ENCODE peak calls at places on chromosomes 3 and 15, in six cellular contexts. M is A549, J is endodermal cell, I is upper lobe of left lung, O is HCT116, R is foreskin keratinocyte. C is an unnamed sample.

GRCh38 chr3:9249273-9250192 is at the start of gene SRGAP3:
- DNase-seq in J (peak), O (peak), I (peak), R (peak), M (peak), C (peak)

GRCh38 chr3:132569153-132569552 is 27.9 kb upstream of the ACKR4 start:
- DNase-seq in R (no peak), M (no peak), O (no peak), J (no peak), I (no peak), C (no peak)

GRCh38 chr3:101102678-101103296 is 109.6 kb upstream of the ABI3BP start:
- DNase-seq in I (no peak), R (no peak), M (no peak), J (no peak), O (no peak), C (no peak)

GRCh38 chr3:125381743-125382142 is 6.6 kb upstream of the ZNF148 start:
- DNase-seq in J (no peak), I (no peak), R (no peak), M (no peak), O (no peak), C (no peak)

GRCh38 chr3:46021516-46021915 is 5.8 kb downstream of the XCR1 start:
- DNase-seq in I (no peak), R (no peak), O (no peak), M (no peak), J (no peak), C (no peak)

GRCh38 chr3:188470508-188471130 is 316.7 kb downstream of the LPP start:
- DNase-seq in R (no peak), I (no peak), M (no peak), O (no peak), J (no peak), C (no peak)

GRCh38 chr15:30065025-30065801 is 17.5 kb upstream of the GOLGA8J start:
- DNase-seq in M (no peak), I (no peak), R (peak), J (no peak), O (no peak), C (peak)

GRCh38 chr3:69297525-69297924 is 88.4 kb downstream of the FRMD4B start:
- DNase-seq in M (no peak), O (no peak), J (no peak), R (no peak), I (no peak), C (no peak)

GRCh38 chr3:40108643-40109042 is 200.9 kb upstream of the EIF1B start:
- DNase-seq in J (no peak), I (no peak), M (no peak), R (peak), O (no peak), C (no peak)

GRCh38 chr3:21717272-21717671 is 33.7 kb downstream of the ZNF385D start:
- DNase-seq in M (no peak), I (no peak), O (no peak), J (no peak), R (no peak), C (no peak)

GRCh38 chr3:16658004-16658932 is 53.0 kb upstream of the DAZL start:
- DNase-seq in J (peak), O (no peak), I (no peak), M (no peak), R (no peak), C (no peak)

GRCh38 chr15:68561901-68562300 is 16.9 kb upstream of the CORO2B start:
- DNase-seq in R (no peak), M (no peak), O (no peak), J (no peak), I (no peak), C (no peak)

GRCh38 chr15:71139264-71139663 is 24.0 kb downstream of the THSD4 start:
- DNase-seq in R (no peak), M (no peak), J (no peak), O (no peak), I (no peak), C (no peak)

GRCh38 chr3:138461246-138461645 is 26.8 kb downstream of the ESYT3 start:
- DNase-seq in I (no peak), J (no peak), M (no peak), O (no peak), R (no peak), C (no peak)

GRCh38 chr15:62672268-62672667 is 370.3 kb upstream of the TPM1 start:
- DNase-seq in I (no peak), R (no peak), J (no peak), M (no peak), O (no peak), C (no peak)

GRCh38 chr3:192816274-192816853 is 89.0 kb upstream of the FGF12 start:
- DNase-seq in M (peak), I (no peak), J (peak), O (peak), R (peak), C (peak)

DNA sequence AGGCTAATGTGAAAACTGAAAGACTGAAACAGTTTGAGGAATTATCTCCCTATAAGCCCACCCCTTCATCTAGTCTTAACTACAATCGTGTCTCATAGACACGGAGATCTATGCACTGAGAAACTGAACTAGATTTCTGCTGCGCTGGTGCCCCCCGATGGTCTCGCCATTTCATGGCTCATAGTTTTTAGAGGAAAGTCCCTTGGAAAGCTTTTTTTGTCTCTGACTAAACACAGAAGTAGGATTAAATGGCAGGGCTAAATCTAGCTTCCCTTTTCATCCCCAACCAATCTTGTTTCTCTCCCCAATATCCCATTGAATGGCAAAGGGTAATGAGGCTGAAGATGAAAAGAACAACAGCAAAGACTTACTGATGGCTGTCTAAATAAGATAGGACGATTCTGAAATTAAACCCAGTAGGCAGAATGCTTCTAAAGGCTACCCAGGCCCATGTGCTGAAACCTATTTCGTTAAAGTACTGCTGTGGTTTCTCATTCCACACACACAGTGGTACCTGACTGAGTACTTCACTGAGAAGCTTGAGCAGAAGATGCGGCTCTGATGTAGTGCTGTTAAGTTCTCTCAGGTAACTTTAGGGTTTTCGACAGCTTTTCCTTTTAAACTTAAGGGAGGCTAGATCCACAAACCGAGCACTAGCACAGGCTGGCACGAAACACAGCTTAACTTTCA is 142.7 kb downstream of the GADL1 start:
- DNase-seq in J (peak), I (no peak), O (peak), R (no peak), M (no peak), C (no peak)
- TF ChIP-seq CTCF in J (peak), I (peak), O (peak), R (peak), M (peak), C (no peak)

GRCh38 chr15:67406257-67406861 is 114.6 kb upstream of the C15orf61 start:
- DNase-seq in I (no peak), M (no peak), O (no peak), R (no peak), J (no peak), C (no peak)
- H3K27ac ChIP-seq in I (no peak), M (no peak), O (no peak), R (no peak), J (no peak), C (no peak)

DNA sequence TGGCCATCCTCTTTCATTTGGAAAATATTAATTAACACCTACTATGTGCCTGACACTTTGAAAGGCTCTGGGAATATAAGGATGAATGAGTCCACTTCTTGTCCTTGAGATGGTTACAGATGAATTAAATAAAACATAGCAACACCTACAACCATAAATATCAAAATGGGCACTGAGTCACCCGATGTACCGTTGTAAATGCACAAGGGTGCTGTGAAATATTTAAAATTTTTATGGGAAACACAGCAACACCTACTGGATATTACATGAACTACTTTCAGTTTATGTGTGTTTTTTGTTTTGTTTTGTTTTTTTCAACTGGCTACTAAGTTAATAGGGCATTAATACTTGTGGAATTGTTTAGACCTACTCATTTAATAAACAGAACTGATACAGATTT is 239.0 kb upstream of the NAALADL2 start:
- DNase-seq in J (no peak), M (no peak), O (peak), I (no peak), R (peak), C (peak)
- TF ChIP-seq CTCF in J (peak), M (peak), O (peak), I (no peak), R (peak), C (peak)

GRCh38 chr3:122410639-122411038 is 5.2 kb downstream of the WDR5B start:
- DNase-seq in O (no peak), J (no peak), I (no peak), M (no peak), R (peak), C (peak)
- H3K27ac ChIP-seq in O (no peak), J (no peak), I (no peak), M (no peak), R (no peak), C (no peak)

GRCh38 chr3:158773166-158773565 is 28.7 kb upstream of the MFSD1 start:
- DNase-seq in M (no peak), I (no peak), O (no peak), R (no peak), J (no peak), C (no peak)

GRCh38 chr3:158776531-158776930 is 25.3 kb upstream of the MFSD1 start:
- DNase-seq in O (no peak), M (no peak), I (peak), J (no peak), R (no peak), C (no peak)

GRCh38 chr3:158775801-158776399 is 26.0 kb upstream of the MFSD1 start:
- DNase-seq in I (no peak), O (no peak), M (no peak), J (no peak), R (no peak), C (no peak)

GRCh38 chr3:158773845-158774542 is 27.9 kb upstream of the MFSD1 start:
- DNase-seq in M (no peak), R (peak), O (no peak), I (no peak), J (no peak), C (no peak)

GRCh38 chr3:158775001-158775400 is 26.9 kb upstream of the MFSD1 start:
- DNase-seq in J (no peak), R (no peak), I (no peak), M (no peak), O (no peak), C (no peak)
- TF ChIP-seq CTCF in J (no peak), R (no peak), I (no peak), M (no peak), O (no peak), C (no peak)

DNA sequence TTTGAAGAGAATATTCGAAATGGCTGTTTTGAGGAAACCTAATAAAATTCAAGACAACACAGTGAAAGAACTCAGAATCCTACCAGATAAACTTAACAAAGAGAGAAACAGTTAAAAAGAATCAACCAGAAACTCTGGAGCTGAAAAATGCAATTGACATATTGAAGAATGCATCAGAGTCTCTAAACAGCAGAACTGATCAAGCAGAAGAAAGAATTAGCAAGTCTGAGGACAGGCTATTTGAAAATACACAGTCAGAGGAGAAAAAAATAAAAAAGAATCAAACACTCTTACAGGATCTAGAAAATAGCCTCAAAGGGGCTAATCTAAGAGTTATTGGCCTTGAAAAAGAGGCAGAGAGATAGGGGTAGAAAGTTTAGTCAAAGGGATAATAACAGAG is 13.5 kb downstream of the C3orf33 start:
- DNase-seq in I (no peak), J (no peak), O (no peak), R (no peak), M (no peak), C (no peak)
- H3K27ac ChIP-seq in I (no peak), J (no peak), O (no peak), R (no peak), M (no peak), C (no peak)

GRCh38 chr3:85838921-85839320 is 880.1 kb downstream of the CADM2 start:
- DNase-seq in O (no peak), R (no peak), I (no peak), J (no peak), M (no peak), C (no peak)

GRCh38 chr3:85846940-85847339 is 888.2 kb downstream of the CADM2 start:
- DNase-seq in O (no peak), M (no peak), R (no peak), J (no peak), I (no peak), C (no peak)

GRCh38 chr3:85837402-85837801 is 878.6 kb downstream of the CADM2 start:
- DNase-seq in M (no peak), I (no peak), J (no peak), O (no peak), R (no peak), C (no peak)

DNA sequence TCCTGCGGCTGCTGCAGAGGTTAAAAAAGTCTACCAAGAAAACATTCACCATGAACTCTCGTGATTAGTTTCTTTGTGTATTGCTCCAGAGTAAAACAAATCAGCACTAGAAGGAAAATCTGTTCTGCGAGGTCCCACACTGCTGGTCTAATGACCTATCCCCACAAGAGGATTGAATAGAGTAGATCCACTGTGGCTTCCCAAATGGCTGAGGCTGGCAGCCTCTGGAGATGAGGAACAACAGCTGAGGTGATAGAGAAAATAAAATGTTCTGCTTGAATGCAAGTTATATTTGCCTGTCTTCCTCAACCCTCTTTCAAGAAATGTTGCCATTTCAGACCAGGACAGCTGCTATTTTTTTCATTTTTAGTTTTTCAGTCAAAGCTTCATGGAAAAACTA is 883.3 kb downstream of the CADM2 start:
- DNase-seq in R (no peak), O (no peak), J (no peak), I (no peak), M (no peak), C (no peak)
- TF ChIP-seq CTCF in R (no peak), O (no peak), J (no peak), I (no peak), M (no peak), C (no peak)

DNA sequence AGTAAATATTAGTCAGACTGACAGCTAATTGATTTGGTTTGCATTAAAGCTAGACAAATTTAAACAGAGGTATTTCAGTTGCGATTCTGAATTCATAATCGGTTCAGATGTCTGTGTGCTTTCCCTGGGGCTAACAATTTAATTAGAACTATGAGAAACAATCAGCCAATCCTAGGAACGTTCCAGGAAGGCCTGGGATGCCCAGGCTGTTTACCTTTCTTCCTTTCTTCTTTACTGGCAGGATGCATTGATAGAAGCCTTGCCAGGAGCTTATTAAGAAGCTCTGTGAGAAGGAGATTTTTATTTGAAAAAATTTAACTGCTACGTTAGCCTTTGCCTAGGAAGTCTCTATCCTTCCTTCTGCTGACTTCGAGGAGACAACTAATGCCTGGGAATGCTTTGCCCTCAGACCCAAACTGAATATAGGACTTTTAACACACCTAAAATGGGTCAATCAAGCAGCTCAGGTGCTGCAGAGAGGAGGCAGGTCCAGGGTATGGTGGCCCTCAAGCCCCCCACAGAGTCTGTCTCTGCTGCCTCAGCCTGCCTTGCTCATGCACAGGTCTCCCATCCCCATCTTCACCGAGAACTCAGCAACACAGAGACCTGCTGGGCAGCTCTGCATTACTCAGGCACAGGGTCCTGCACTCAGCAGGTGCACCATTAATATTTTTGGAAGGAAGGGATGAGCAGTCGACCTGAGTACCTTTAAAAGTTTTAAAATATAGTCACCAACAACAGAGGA is 48.5 kb downstream of the PCSK6 start:
- DNase-seq in R (no peak), M (no peak), O (no peak), I (no peak), J (peak), C (no peak)
- H3K27ac ChIP-seq in R (no peak), M (peak), O (no peak), I (no peak), J (no peak), C (no peak)

GRCh38 chr3:60841355-60841754 is 409.9 kb downstream of the FHIT start:
- DNase-seq in O (no peak), M (no peak), J (no peak), R (no peak), I (no peak), C (no peak)
- TF ChIP-seq CTCF in O (no peak), M (no peak), J (no peak), R (no peak), I (no peak), C (no peak)

C was measured in RWPE1.